ENCODE peak calls at places on chromosomes 12 and 14, in nine cellular contexts. S is tibial artery; P is stomach; X is ascending aorta; O is heart left ventricle; T is HCT116; Z is left ventricle myocardium inferior; K is CD4-positive, CD25-positive, alpha-beta regulatory T cell; D is uterus. M is an unnamed sample. For H3K9me3, the result is how much of the 10 kb centered on the place peaks cover.

GRCh38 chr14:65910108-65910507 is 497.6 kb downstream of the FUT8 start:
- DNase-seq in P (no peak), S (no peak), D (no peak), X (no peak), K (no peak), T (no peak), Z (no peak), O (no peak), M (no peak)

GRCh38 chr12:108156717-108157116 is 27.6 kb downstream of the WSCD2 start:
- DNase-seq in K (no peak), X (peak), O (peak), D (no peak), S (peak), T (no peak), P (no peak), Z (peak), M (no peak)

GRCh38 chr14:22549981-22550670 is 38.9 kb downstream of the DAD1 start:
- DNase-seq in X (peak), P (no peak), Z (no peak), T (no peak), D (no peak), S (no peak), O (no peak), K (peak), M (no peak)

GRCh38 chr12:69410571-69410970 is 51.0 kb downstream of the YEATS4 start:
- DNase-seq in T (no peak), X (no peak), K (no peak), P (no peak), S (no peak), Z (no peak), O (no peak), D (no peak), M (no peak)

GRCh38 chr12:96136720-96137378 is 57.3 kb upstream of the ELK3 start:
- DNase-seq in K (no peak), X (no peak), T (no peak), D (no peak), Z (no peak), O (no peak), S (no peak), P (no peak), M (no peak)

GRCh38 chr12:34401659-34402227 is 379.4 kb downstream of the ALG10 start:
- DNase-seq in K (no peak), Z (peak), O (peak), S (peak), X (peak), T (no peak), P (peak), D (peak), M (peak)

GRCh38 chr12:108768591-108769500 is 37.5 kb upstream of the CORO1C start:
- DNase-seq in D (no peak), T (peak), S (peak), Z (peak), K (peak), X (no peak), O (peak), P (peak), M (no peak)

GRCh38 chr12:122867701-122868461 is 28.0 kb downstream of the VPS37B start:
- DNase-seq in S (peak), D (no peak), O (peak), Z (peak), X (peak), K (no peak), T (no peak), P (peak), M (peak)

DNA sequence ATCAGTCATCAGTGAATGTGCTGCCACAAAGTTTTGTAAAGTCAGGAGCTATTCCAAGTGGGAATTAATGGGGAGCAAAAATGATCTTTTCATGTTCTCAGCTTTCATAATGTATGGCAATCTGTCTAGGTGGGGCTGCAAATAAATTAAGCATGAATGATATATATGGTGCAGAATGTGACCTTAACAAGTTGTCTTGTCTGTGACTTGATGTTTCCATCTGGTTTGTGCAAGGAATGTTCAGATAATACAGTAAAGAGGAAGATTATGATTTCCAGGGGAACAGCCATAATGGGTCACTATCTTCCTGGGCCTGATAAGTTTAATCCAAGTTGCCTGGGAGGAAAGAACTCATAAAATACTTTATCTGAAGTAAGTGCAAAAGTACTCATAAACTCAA is 1815.8 kb upstream of the FLRT2 start:
- DNase-seq in Z (no peak), O (no peak), D (no peak), P (no peak), K (no peak), S (no peak), T (no peak), X (no peak), M (no peak)
- H3K9me3 ChIP-seq in Z (under half), O (under half), D (under half), P (under half), K (under half), S (under half), T (under half), X (under half), M (under half)

GRCh38 chr14:103056322-103057027 is 874 bp downstream of the CDC42BPB start:
- DNase-seq in P (peak), O (peak), T (no peak), X (peak), D (peak), S (peak), Z (peak), K (no peak), M (peak)
- H3K4me3 ChIP-seq in P (peak), O (peak), T (peak), X (peak), D (peak), S (peak), Z (peak), K (no peak), M (peak)

DNA sequence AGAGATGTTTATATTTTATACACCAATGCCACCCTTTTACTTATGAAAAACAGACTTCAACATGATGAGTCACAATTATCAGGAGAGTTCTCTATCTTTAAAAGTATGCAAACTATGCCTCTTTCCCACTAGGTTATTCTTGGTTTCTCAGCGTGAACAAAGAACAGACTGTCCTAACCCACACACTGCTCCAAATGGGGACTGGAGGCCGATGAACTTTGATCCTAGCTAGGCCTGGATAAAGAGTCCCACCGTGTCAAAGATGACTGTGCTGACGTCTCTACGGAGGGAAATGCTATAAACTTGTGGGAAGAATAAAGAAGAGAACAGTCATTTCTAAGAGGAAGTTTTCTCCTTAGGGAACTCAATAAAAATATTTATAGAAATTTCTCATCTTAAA is 160.1 kb downstream of the EPS8 start:
- DNase-seq in S (peak), D (peak), O (peak), Z (peak), P (peak), K (no peak), X (peak), T (peak), M (no peak)
- H3K27ac ChIP-seq in S (peak), D (peak), O (peak), Z (peak), P (peak), K (no peak), X (peak), T (peak), M (peak)

GRCh38 chr12:132342322-132342721 is 12.9 kb upstream of the GALNT9 start:
- DNase-seq in O (no peak), Z (no peak), K (no peak), T (no peak), D (no peak), P (no peak), S (no peak), X (no peak), M (no peak)
- H3K9me3 ChIP-seq in O (under half), Z (under half), K (under half), T (under half), D (under half), P (under half), S (under half), X (under half), M (under half)

GRCh38 chr12:26939192-26939832 is 1.0 kb downstream of the FGFR1OP2 start:
- DNase-seq in D (no peak), S (no peak), Z (no peak), P (no peak), K (peak), T (no peak), O (no peak), X (no peak), M (no peak)

GRCh38 chr12:26938660-26939185 is 453 bp downstream of the FGFR1OP2 start:
- DNase-seq in T (peak), D (no peak), O (no peak), Z (no peak), P (peak), K (peak), S (no peak), X (no peak), M (no peak)

GRCh38 chr12:26941251-26941650 is 3.0 kb downstream of the FGFR1OP2 start:
- DNase-seq in K (peak), P (no peak), O (no peak), S (no peak), Z (no peak), X (no peak), D (no peak), T (no peak), M (no peak)

GRCh38 chr12:26940820-26941219 is 2.5 kb downstream of the FGFR1OP2 start:
- DNase-seq in K (peak), T (no peak), D (no peak), X (no peak), O (no peak), S (no peak), Z (no peak), P (no peak), M (no peak)

DNA sequence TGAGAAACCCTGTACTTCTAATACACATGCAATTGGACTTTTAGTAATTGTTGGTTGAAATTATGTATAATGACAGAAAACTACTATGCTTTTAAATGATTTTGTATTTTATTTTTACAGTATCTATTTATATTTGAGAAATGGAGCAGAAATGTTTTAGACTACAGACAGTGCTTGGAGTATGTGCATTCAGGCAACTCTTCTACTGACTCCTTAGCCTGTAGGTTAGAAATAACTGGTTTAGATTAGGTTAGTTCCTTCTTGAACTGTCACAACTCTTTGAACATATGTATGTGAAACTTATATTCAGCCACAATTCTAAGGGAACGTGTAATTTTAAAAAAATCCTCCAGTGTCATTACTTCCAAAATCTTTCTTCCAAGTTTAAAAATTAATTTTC is 1.7 kb downstream of the FGFR1OP2 start:
- DNase-seq in O (no peak), Z (no peak), S (no peak), D (no peak), P (no peak), X (no peak), K (no peak), T (no peak), M (no peak)
- H3K4me3 ChIP-seq in O (peak), Z (peak), S (peak), D (peak), P (peak), X (peak), K (peak), T (no peak), M (peak)

GRCh38 chr12:126602611-126603010 is 1537.4 kb downstream of the AACS start:
- DNase-seq in Z (no peak), T (no peak), X (no peak), D (no peak), K (no peak), S (no peak), O (no peak), P (no peak), M (no peak)

GRCh38 chr12:126607867-126608266 is 1542.6 kb downstream of the AACS start:
- DNase-seq in T (no peak), S (no peak), O (no peak), Z (no peak), D (no peak), P (no peak), K (no peak), X (no peak), M (no peak)

GRCh38 chr12:126608607-126609175 is 1543.5 kb downstream of the AACS start:
- DNase-seq in K (no peak), S (no peak), T (no peak), D (no peak), P (no peak), O (no peak), Z (no peak), X (no peak), M (no peak)

GRCh38 chr12:126601184-126602170 is 1536.2 kb downstream of the AACS start:
- DNase-seq in S (no peak), K (no peak), O (no peak), T (no peak), X (no peak), D (no peak), P (no peak), Z (no peak), M (no peak)

GRCh38 chr12:126607157-126607556 is 1541.9 kb downstream of the AACS start:
- DNase-seq in T (no peak), O (no peak), P (no peak), X (no peak), S (no peak), K (no peak), Z (no peak), D (no peak), M (no peak)
- H3K27ac ChIP-seq in T (no peak), O (no peak), P (no peak), X (no peak), S (no peak), K (no peak), Z (no peak), D (no peak), M (no peak)

GRCh38 chr14:106222736-106223135 is 696.4 kb downstream of the TMEM121 start:
- DNase-seq in P (no peak), Z (no peak), D (no peak), S (no peak), X (no peak), O (no peak), K (no peak), T (no peak), M (no peak)
- H3K9me3 ChIP-seq in P (under half), Z (under half), D (under half), S (under half), X (under half), O (under half), K (under half), T (under half), M (under half)

GRCh38 chr14:50039120-50039517 is 77.3 kb downstream of the VCPKMT start:
- DNase-seq in D (no peak), T (no peak), X (no peak), P (no peak), Z (no peak), K (no peak), O (no peak), S (no peak), M (no peak)
- H3K4me3 ChIP-seq in D (no peak), T (no peak), X (no peak), P (no peak), Z (no peak), K (peak), O (no peak), S (no peak), M (no peak)

DNA sequence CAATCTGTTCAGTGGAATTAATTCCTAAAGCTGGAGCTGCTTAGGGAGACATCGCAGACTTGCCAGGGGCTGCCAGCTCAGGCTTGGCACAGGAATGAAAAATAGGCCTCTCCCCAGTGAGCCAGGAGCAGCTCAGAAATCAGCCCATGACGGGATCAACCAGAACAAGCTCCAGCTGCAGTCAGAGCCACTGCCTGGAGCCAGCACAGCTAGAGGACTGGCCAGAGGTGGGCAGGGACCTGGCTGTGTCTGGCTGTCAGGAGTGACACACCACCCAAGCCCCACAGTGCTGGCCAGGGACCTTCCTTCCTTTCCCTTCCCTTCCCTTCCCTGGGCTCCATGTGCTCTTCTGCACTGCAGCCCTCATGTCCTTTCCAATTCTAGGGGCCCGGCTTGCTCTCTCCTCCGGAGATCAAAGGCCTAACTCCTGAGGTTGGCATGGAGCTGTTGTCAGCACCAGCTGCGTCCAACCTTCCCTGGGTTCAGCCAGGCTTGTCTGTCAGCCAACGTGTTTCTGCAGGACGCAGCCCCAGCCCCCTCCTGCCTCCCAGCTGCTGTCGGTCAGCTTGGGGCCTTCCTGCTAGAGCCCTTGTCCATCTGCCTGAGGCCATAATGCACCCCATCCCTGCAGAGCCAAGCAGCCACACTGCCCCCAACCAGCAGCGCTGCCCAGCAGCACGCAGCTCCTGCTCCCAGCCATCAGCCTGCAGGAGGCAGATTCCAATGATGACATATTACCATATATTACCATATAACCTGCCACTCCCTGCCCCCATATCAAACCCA is 149.3 kb downstream of the CALM1 start:
- DNase-seq in K (no peak), T (no peak), X (peak), D (no peak), Z (peak), S (peak), P (peak), O (peak), M (no peak)
- H3K27ac ChIP-seq in K (no peak), T (no peak), X (peak), D (no peak), Z (peak), S (peak), P (peak), O (peak), M (no peak)